ENCODE peak calls at places on chromosomes 16 and 17, in seven cellular contexts. One of them, this sample, is unnamed.

GRCh38 chr16:3099732-3100499 is 822 bp upstream of the ZSCAN10 start:
- DNase-seq in neuronal stem cell: peak; percentile 93
- DNase-seq in H9: peak; percentile 95
- DNase-seq in astrocyte: peak; percentile 44
- DNase-seq in IMR-90: peak; percentile 78
- DNase-seq in MM.1S: peak; percentile 92
- DNase-seq in HCT116: peak; percentile 81
- DNase-seq in this sample: peak; percentile 72

GRCh38 chr17:33981713-33982601 is 273.1 kb upstream of the CCL2 start:
- DNase-seq in neuronal stem cell: no peak
- DNase-seq in H9: no peak
- DNase-seq in astrocyte: no peak
- DNase-seq in IMR-90: no peak
- DNase-seq in MM.1S: no peak
- DNase-seq in HCT116: no peak
- DNase-seq in this sample: no peak

GRCh38 chr17:72297326-72298115 is 176.7 kb downstream of the SOX9 start:
- DNase-seq in neuronal stem cell: no peak
- DNase-seq in H9: no peak
- DNase-seq in astrocyte: peak; percentile 59
- DNase-seq in IMR-90: peak; percentile 69
- DNase-seq in MM.1S: no peak
- DNase-seq in HCT116: peak; percentile 48
- DNase-seq in this sample: peak; percentile 42

GRCh38 chr17:82028246-82028645 is 3.2 kb upstream of the RAC3 start:
- DNase-seq in neuronal stem cell: no peak
- DNase-seq in H9: no peak
- DNase-seq in astrocyte: no peak
- DNase-seq in IMR-90: no peak
- DNase-seq in MM.1S: no peak
- DNase-seq in HCT116: no peak
- DNase-seq in this sample: no peak

GRCh38 chr16:55408656-55409055 is 70.3 kb upstream of the MMP2 start:
- DNase-seq in neuronal stem cell: peak; percentile 52
- DNase-seq in H9: no peak
- DNase-seq in astrocyte: no peak
- DNase-seq in IMR-90: no peak
- DNase-seq in MM.1S: no peak
- DNase-seq in HCT116: no peak
- DNase-seq in this sample: no peak

GRCh38 chr16:31535737-31536136 is 8.0 kb downstream of the AHSP start:
- DNase-seq in neuronal stem cell: no peak
- DNase-seq in H9: no peak
- DNase-seq in astrocyte: no peak
- DNase-seq in IMR-90: no peak
- DNase-seq in MM.1S: no peak
- DNase-seq in HCT116: no peak
- DNase-seq in this sample: no peak

GRCh38 chr17:42183741-42184711 is 1.2 kb downstream of the HCRT start:
- DNase-seq in neuronal stem cell: peak; percentile 80
- DNase-seq in H9: peak; percentile 93
- DNase-seq in astrocyte: peak; percentile 11
- DNase-seq in IMR-90: peak; percentile 63
- DNase-seq in MM.1S: peak; percentile 89
- DNase-seq in HCT116: peak; percentile 26
- DNase-seq in this sample: peak; percentile 67

GRCh38 chr17:19642373-19642893 is 6.1 kb upstream of the ALDH3A2 start:
- DNase-seq in neuronal stem cell: no peak
- DNase-seq in H9: no peak
- DNase-seq in astrocyte: no peak
- DNase-seq in IMR-90: no peak
- DNase-seq in MM.1S: no peak
- DNase-seq in HCT116: no peak
- DNase-seq in this sample: no peak

GRCh38 chr16:3434373-3434772 is 8.9 kb downstream of the ZNF597 start:
- DNase-seq in neuronal stem cell: no peak
- DNase-seq in H9: no peak
- DNase-seq in astrocyte: no peak
- DNase-seq in IMR-90: no peak
- DNase-seq in MM.1S: peak; percentile 48
- DNase-seq in HCT116: no peak
- DNase-seq in this sample: no peak

GRCh38 chr16:68311316-68311620 is 449 bp downstream of the PRMT7 start:
- DNase-seq in neuronal stem cell: no peak
- DNase-seq in H9: no peak
- DNase-seq in astrocyte: peak; percentile 42
- DNase-seq in IMR-90: peak; percentile 39
- DNase-seq in MM.1S: peak; percentile 71
- DNase-seq in HCT116: no peak
- DNase-seq in this sample: peak; percentile 52

GRCh38 chr17:327971-328370 is 24.6 kb downstream of the RPH3AL start:
- DNase-seq in neuronal stem cell: no peak
- DNase-seq in H9: no peak
- DNase-seq in astrocyte: no peak
- DNase-seq in IMR-90: no peak
- DNase-seq in MM.1S: no peak
- DNase-seq in HCT116: no peak
- DNase-seq in this sample: no peak

GRCh38 chr17:56863974-56864373 is 30.0 kb downstream of the DGKE start:
- DNase-seq in neuronal stem cell: peak; percentile 27
- DNase-seq in H9: no peak
- DNase-seq in astrocyte: no peak
- DNase-seq in IMR-90: no peak
- DNase-seq in MM.1S: no peak
- DNase-seq in HCT116: no peak
- DNase-seq in this sample: no peak

GRCh38 chr16:2982402-2982801 is 2.2 kb upstream of the PKMYT1 start:
- DNase-seq in neuronal stem cell: no peak
- DNase-seq in H9: no peak
- DNase-seq in astrocyte: no peak
- DNase-seq in IMR-90: no peak
- DNase-seq in MM.1S: no peak
- DNase-seq in HCT116: no peak
- DNase-seq in this sample: no peak

GRCh38 chr17:11880714-11881113 is 116.6 kb downstream of the ZNF18 start:
- DNase-seq in neuronal stem cell: no peak
- DNase-seq in H9: no peak
- DNase-seq in astrocyte: no peak
- DNase-seq in IMR-90: no peak
- DNase-seq in MM.1S: peak; percentile 22
- DNase-seq in HCT116: peak; percentile 48
- DNase-seq in this sample: no peak

GRCh38 chr17:81465912-81466311 is 46.7 kb downstream of the ACTG1 start:
- DNase-seq in neuronal stem cell: no peak
- DNase-seq in H9: no peak
- DNase-seq in astrocyte: no peak
- DNase-seq in IMR-90: no peak
- DNase-seq in MM.1S: no peak
- DNase-seq in HCT116: no peak
- DNase-seq in this sample: no peak

GRCh38 chr17:52827526-52827925 is 669.0 kb upstream of the CA10 start:
- DNase-seq in neuronal stem cell: no peak
- DNase-seq in H9: no peak
- DNase-seq in astrocyte: no peak
- DNase-seq in IMR-90: no peak
- DNase-seq in MM.1S: no peak
- DNase-seq in HCT116: no peak
- DNase-seq in this sample: no peak

GRCh38 chr17:80751460-80752368 is 207.1 kb downstream of the RPTOR start:
- DNase-seq in neuronal stem cell: peak; percentile 30
- DNase-seq in H9: no peak
- DNase-seq in astrocyte: peak; percentile 46
- DNase-seq in IMR-90: peak; percentile 58
- DNase-seq in MM.1S: no peak
- DNase-seq in HCT116: no peak
- DNase-seq in this sample: peak; percentile 59

GRCh38 chr16:82046541-82046940 is 11.5 kb downstream of the HSD17B2 start:
- DNase-seq in neuronal stem cell: no peak
- DNase-seq in H9: no peak
- DNase-seq in astrocyte: no peak
- DNase-seq in IMR-90: no peak
- DNase-seq in MM.1S: no peak
- DNase-seq in HCT116: no peak
- DNase-seq in this sample: no peak

GRCh38 chr17:76897023-76897422 is 28.8 kb downstream of the MGAT5B start:
- DNase-seq in neuronal stem cell: no peak
- DNase-seq in H9: no peak
- DNase-seq in astrocyte: no peak
- DNase-seq in IMR-90: no peak
- DNase-seq in MM.1S: peak; percentile 49
- DNase-seq in HCT116: no peak
- DNase-seq in this sample: no peak

DNA sequence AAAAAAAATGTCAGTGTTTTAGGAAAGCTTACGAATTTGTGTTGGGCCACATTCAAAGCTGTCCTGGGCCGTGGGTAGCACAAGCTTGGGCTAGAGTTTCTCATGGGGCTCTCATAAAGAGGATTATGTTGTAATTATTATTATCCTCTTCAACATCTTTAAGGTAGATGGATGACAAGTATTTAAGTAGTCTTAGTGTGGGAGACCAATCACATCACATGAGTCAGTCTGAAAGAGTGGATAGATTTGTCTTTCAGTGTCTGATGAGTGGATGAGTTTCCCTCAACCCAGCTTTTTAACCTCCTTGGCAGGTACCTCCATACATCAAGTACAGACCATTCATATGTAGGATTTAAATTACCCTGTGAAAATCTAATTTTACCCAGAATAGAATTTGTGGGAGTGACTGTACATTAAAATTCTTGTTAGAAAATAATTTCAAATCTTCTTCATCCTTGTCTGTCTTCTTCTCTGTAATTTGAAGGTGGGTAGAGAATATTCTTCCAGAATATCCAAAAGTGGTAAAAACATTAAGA is 17.3 kb downstream of the PAFAH1B1 start:
- DNase-seq in neuronal stem cell: no peak
- DNase-seq in H9: no peak
- DNase-seq in astrocyte: no peak
- DNase-seq in IMR-90: no peak
- DNase-seq in MM.1S: no peak
- DNase-seq in HCT116: no peak
- DNase-seq in this sample: no peak
- H3K27ac ChIP-seq in neuronal stem cell: peak overlapping the region; percentile 14
- H3K27ac ChIP-seq in H9: no peak overlapping the region
- H3K27ac ChIP-seq in astrocyte: no peak overlapping the region
- H3K27ac ChIP-seq in IMR-90: no peak overlapping the region
- H3K27ac ChIP-seq in MM.1S: no peak overlapping the region
- H3K27ac ChIP-seq in HCT116: no peak overlapping the region
- H3K27ac ChIP-seq in this sample: no peak overlapping the region

DNA sequence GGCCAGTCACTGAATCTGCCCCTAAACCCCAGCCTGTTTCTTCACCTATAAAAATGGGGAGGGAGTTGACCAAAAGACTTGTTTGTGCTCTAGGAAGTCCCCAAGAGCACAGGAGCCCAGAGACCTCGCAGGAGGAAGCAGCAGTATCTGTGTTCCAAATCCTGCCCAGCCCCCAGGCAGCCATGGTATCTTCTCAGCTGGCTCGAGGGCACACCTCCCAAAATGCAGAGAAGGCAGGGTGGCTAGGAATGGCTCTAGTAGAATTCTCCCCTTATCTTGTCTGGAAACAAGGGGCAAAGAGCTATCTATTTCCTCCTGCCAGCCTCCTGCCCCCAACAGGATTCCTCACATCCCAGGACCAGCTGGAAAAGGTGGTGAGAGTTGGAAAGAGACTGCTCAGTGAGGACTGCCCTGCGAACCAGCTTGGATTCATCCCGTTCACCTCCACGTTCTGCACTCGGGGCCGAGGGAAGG is 8.6 kb upstream of the TSPOAP1 start:
- DNase-seq in neuronal stem cell: no peak
- DNase-seq in H9: peak; percentile 48
- DNase-seq in astrocyte: no peak
- DNase-seq in IMR-90: peak; percentile 27
- DNase-seq in MM.1S: peak; percentile 50
- DNase-seq in HCT116: no peak
- DNase-seq in this sample: no peak
- H3K4me2 ChIP-seq in neuronal stem cell: no peak overlapping the region
- H3K4me2 ChIP-seq in H9: no peak overlapping the region
- H3K4me2 ChIP-seq in astrocyte: peak overlapping the region; percentile 82
- H3K4me2 ChIP-seq in IMR-90: peak overlapping the region; percentile 43
- H3K4me2 ChIP-seq in MM.1S: peak overlapping the region; percentile 99
- H3K4me2 ChIP-seq in HCT116: no peak overlapping the region
- H3K4me2 ChIP-seq in this sample: peak overlapping the region; percentile 32

DNA sequence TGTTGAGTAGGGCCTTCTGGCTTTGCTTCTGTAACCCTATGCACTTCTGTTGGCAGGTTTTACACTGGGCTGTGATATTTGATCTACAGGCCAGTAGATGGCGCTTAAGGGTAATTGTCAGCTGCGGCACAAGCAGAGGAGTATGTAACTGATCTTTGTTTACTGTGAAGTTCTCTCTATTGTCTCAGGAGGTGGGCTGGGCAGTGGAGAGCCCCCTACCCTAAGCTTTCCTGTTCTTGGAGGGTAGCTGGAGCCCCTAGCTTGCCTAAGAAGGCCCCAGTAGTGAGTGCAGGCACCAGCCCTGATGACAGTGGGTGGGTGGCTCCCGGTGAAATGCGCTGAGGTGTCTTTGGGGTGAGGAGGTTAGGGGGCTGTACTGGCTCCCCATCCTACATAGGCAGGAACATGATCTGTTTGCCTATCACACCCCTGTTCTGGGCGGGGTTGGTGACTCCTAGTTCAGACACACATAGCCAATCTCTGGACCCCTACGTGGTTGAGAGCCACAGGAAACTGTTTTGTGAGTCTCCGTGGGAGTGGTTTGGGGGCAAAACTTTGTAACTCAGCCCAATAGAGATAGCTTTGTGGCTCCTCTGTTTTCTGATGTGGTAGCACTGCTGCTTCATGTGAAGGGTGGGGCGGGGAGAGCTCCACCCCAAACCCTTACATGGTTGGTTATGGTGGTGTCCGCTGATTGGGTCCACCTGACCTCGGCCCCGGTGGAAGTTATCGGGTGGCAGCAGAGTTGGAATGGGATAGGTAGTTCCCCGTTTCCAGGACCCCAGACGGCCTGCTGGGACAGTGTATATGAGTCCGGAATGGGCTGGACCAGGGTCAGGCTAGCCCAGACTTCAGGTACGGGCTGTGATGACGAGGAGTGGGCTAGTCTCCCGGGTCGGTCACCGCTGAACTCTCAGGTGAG is 60.4 kb downstream of the SLFN11 start:
- DNase-seq in neuronal stem cell: peak; percentile 51
- DNase-seq in H9: peak; percentile 85
- DNase-seq in astrocyte: peak; percentile 46
- DNase-seq in IMR-90: peak; percentile 73
- DNase-seq in MM.1S: peak; percentile 78
- DNase-seq in HCT116: peak; percentile 37
- DNase-seq in this sample: peak; percentile 60
- H3K9ac ChIP-seq in neuronal stem cell: no peak overlapping the region
- H3K9ac ChIP-seq in H9: peak overlapping the region; percentile 40
- H3K9ac ChIP-seq in astrocyte: no peak overlapping the region
- H3K9ac ChIP-seq in IMR-90: no peak overlapping the region
- H3K9ac ChIP-seq in MM.1S: peak overlapping the region; percentile 17
- H3K9ac ChIP-seq in HCT116: no peak overlapping the region
- H3K9ac ChIP-seq in this sample: no peak overlapping the region

DNA sequence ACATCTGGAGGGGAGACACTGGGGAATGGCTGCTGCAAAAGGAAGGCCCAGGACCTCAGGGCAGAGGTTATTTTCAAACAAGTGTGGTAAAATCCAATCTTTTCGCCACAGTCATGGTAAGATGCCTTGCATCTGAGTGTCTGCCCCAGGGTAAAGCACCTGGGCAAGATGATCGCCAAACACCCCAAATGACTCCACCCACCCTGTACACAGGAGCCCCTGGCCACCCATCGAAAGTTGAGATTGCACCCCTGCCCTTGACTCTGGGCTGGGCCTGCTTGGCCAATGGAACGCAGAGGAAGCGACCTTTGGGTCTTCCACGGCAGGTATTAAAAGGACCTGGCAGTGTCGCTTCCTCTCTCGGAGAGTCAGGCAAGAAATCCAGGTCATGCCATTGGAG is 88.8 kb downstream of the C16orf95 start:
- DNase-seq in neuronal stem cell: no peak
- DNase-seq in H9: no peak
- DNase-seq in astrocyte: no peak
- DNase-seq in IMR-90: no peak
- DNase-seq in MM.1S: no peak
- DNase-seq in HCT116: no peak
- DNase-seq in this sample: no peak
- H3K27ac ChIP-seq in neuronal stem cell: no peak overlapping the region
- H3K27ac ChIP-seq in H9: no peak overlapping the region
- H3K27ac ChIP-seq in astrocyte: peak overlapping the region; percentile 85
- H3K27ac ChIP-seq in IMR-90: no peak overlapping the region
- H3K27ac ChIP-seq in MM.1S: no peak overlapping the region
- H3K27ac ChIP-seq in HCT116: no peak overlapping the region
- H3K27ac ChIP-seq in this sample: no peak overlapping the region

This sample was measured in fibroblast of lung.